ENCODE peak calls at places on chromosomes 2 and 18, in nine cellular contexts. One of them, this sample, is unnamed.

GRCh38 chr18:64019922-64020756 is 50.3 kb downstream of the SERPINB8 start:
- DNase-seq in left ventricle myocardium inferior: no peak
- DNase-seq in CD8-positive, alpha-beta T cell: no peak
- DNase-seq in fibroblast of lung: no peak
- DNase-seq in cardiac muscle cell: no peak
- DNase-seq in Karpas-422: no peak
- DNase-seq in uterus: no peak
- DNase-seq in heart right ventricle: no peak
- DNase-seq in caudate nucleus: no peak
- DNase-seq in this sample: no peak

GRCh38 chr2:8452296-8452695 is 229.6 kb upstream of the ID2 start:
- DNase-seq in uterus: no peak
- DNase-seq in cardiac muscle cell: no peak
- DNase-seq in CD8-positive, alpha-beta T cell: no peak
- DNase-seq in caudate nucleus: no peak
- DNase-seq in left ventricle myocardium inferior: no peak
- DNase-seq in Karpas-422: no peak
- DNase-seq in fibroblast of lung: no peak
- DNase-seq in heart right ventricle: no peak
- DNase-seq in this sample: no peak

GRCh38 chr2:200267350-200267749 is 39.1 kb upstream of the SPATS2L start:
- DNase-seq in caudate nucleus: no peak
- DNase-seq in cardiac muscle cell: no peak
- DNase-seq in CD8-positive, alpha-beta T cell: no peak
- DNase-seq in heart right ventricle: no peak
- DNase-seq in fibroblast of lung: no peak
- DNase-seq in uterus: no peak
- DNase-seq in Karpas-422: no peak
- DNase-seq in left ventricle myocardium inferior: no peak
- DNase-seq in this sample: no peak

GRCh38 chr2:64453710-64454315 is at the start of gene LGALSL:
- DNase-seq in uterus: no peak
- DNase-seq in heart right ventricle: peak; percentile 72
- DNase-seq in cardiac muscle cell: peak; percentile 57
- DNase-seq in left ventricle myocardium inferior: peak; percentile 78
- DNase-seq in caudate nucleus: peak; percentile 73
- DNase-seq in fibroblast of lung: peak; percentile 57
- DNase-seq in CD8-positive, alpha-beta T cell: peak; percentile 1
- DNase-seq in Karpas-422: no peak
- DNase-seq in this sample: peak; percentile 38

GRCh38 chr2:98013407-98014042 is 17.8 kb upstream of the TMEM131 start:
- DNase-seq in left ventricle myocardium inferior: no peak
- DNase-seq in Karpas-422: peak; percentile 55
- DNase-seq in fibroblast of lung: peak; percentile 89
- DNase-seq in heart right ventricle: no peak
- DNase-seq in CD8-positive, alpha-beta T cell: no peak
- DNase-seq in uterus: no peak
- DNase-seq in cardiac muscle cell: peak; percentile 89
- DNase-seq in caudate nucleus: no peak
- DNase-seq in this sample: no peak

GRCh38 chr2:56118474-56118873 is 65.3 kb upstream of the CCDC85A start:
- DNase-seq in caudate nucleus: no peak
- DNase-seq in fibroblast of lung: no peak
- DNase-seq in left ventricle myocardium inferior: no peak
- DNase-seq in uterus: no peak
- DNase-seq in CD8-positive, alpha-beta T cell: no peak
- DNase-seq in Karpas-422: no peak
- DNase-seq in heart right ventricle: no peak
- DNase-seq in cardiac muscle cell: no peak
- DNase-seq in this sample: no peak

GRCh38 chr2:72993147-72993546 is 75.8 kb downstream of the EMX1 start:
- DNase-seq in CD8-positive, alpha-beta T cell: no peak
- DNase-seq in fibroblast of lung: peak; percentile 7
- DNase-seq in cardiac muscle cell: peak; percentile 49
- DNase-seq in Karpas-422: peak; percentile 87
- DNase-seq in caudate nucleus: no peak
- DNase-seq in uterus: peak; percentile 18
- DNase-seq in heart right ventricle: no peak
- DNase-seq in left ventricle myocardium inferior: no peak
- DNase-seq in this sample: peak; percentile 27

GRCh38 chr2:241020629-241021190 is 22.3 kb downstream of the SNED1 start:
- DNase-seq in caudate nucleus: no peak
- DNase-seq in cardiac muscle cell: no peak
- DNase-seq in CD8-positive, alpha-beta T cell: no peak
- DNase-seq in left ventricle myocardium inferior: no peak
- DNase-seq in heart right ventricle: no peak
- DNase-seq in fibroblast of lung: no peak
- DNase-seq in uterus: no peak
- DNase-seq in Karpas-422: no peak
- DNase-seq in this sample: no peak

GRCh38 chr2:223884399-223884798 is 47.0 kb upstream of the AP1S3 start:
- DNase-seq in heart right ventricle: no peak
- DNase-seq in uterus: no peak
- DNase-seq in caudate nucleus: no peak
- DNase-seq in CD8-positive, alpha-beta T cell: no peak
- DNase-seq in Karpas-422: no peak
- DNase-seq in cardiac muscle cell: no peak
- DNase-seq in fibroblast of lung: peak; percentile 56
- DNase-seq in left ventricle myocardium inferior: no peak
- DNase-seq in this sample: no peak

GRCh38 chr2:177588671-177589070 is 196.1 kb downstream of the AGPS start:
- DNase-seq in heart right ventricle: no peak
- DNase-seq in CD8-positive, alpha-beta T cell: no peak
- DNase-seq in uterus: no peak
- DNase-seq in fibroblast of lung: no peak
- DNase-seq in Karpas-422: no peak
- DNase-seq in left ventricle myocardium inferior: no peak
- DNase-seq in cardiac muscle cell: no peak
- DNase-seq in caudate nucleus: no peak
- DNase-seq in this sample: no peak

GRCh38 chr18:11047817-11048216 is 101.6 kb downstream of the PIEZO2 start:
- DNase-seq in uterus: no peak
- DNase-seq in Karpas-422: no peak
- DNase-seq in left ventricle myocardium inferior: no peak
- DNase-seq in cardiac muscle cell: no peak
- DNase-seq in CD8-positive, alpha-beta T cell: no peak
- DNase-seq in fibroblast of lung: no peak
- DNase-seq in heart right ventricle: no peak
- DNase-seq in caudate nucleus: no peak
- DNase-seq in this sample: no peak

GRCh38 chr2:68574202-68574791 is 69.1 kb upstream of the PROKR1 start:
- DNase-seq in heart right ventricle: no peak
- DNase-seq in cardiac muscle cell: no peak
- DNase-seq in fibroblast of lung: no peak
- DNase-seq in uterus: no peak
- DNase-seq in CD8-positive, alpha-beta T cell: no peak
- DNase-seq in caudate nucleus: no peak
- DNase-seq in left ventricle myocardium inferior: no peak
- DNase-seq in Karpas-422: no peak
- DNase-seq in this sample: no peak

GRCh38 chr2:171522057-171522803 is at the start of gene CYBRD1:
- DNase-seq in uterus: peak; percentile 90
- DNase-seq in heart right ventricle: peak; percentile 87
- DNase-seq in fibroblast of lung: peak; percentile 86
- DNase-seq in caudate nucleus: peak; percentile 85
- DNase-seq in Karpas-422: no peak
- DNase-seq in CD8-positive, alpha-beta T cell: no peak
- DNase-seq in cardiac muscle cell: peak; percentile 94
- DNase-seq in left ventricle myocardium inferior: peak; percentile 90
- DNase-seq in this sample: peak; percentile 75

GRCh38 chr2:54728669-54729120 is 5.2 kb downstream of the EML6 start:
- DNase-seq in CD8-positive, alpha-beta T cell: no peak
- DNase-seq in caudate nucleus: no peak
- DNase-seq in Karpas-422: no peak
- DNase-seq in left ventricle myocardium inferior: no peak
- DNase-seq in fibroblast of lung: peak; percentile 90
- DNase-seq in uterus: no peak
- DNase-seq in cardiac muscle cell: peak; percentile 60
- DNase-seq in heart right ventricle: no peak
- DNase-seq in this sample: no peak

DNA sequence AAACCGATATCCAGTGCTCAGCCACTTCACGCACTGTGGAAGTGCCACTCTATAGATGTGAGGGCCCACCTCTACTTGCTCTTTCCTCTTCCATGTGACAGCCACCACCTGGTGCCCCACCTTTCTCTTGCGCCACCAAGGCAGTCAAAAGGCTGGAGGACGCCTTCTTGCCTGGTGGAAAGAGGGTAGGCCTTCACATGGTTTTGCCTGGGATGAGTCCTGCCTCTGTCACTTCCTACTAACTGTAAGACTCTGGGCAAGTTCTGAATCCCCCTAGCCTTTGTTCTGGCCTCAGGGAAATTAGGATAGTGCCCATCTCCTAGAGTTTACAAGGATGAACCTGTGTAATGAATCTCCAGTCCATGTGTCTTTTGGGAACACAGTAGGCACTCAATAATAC is 66.2 kb upstream of the ODC1 start:
- DNase-seq in left ventricle myocardium inferior: no peak
- DNase-seq in caudate nucleus: no peak
- DNase-seq in uterus: no peak
- DNase-seq in fibroblast of lung: no peak
- DNase-seq in heart right ventricle: no peak
- DNase-seq in Karpas-422: no peak
- DNase-seq in CD8-positive, alpha-beta T cell: no peak
- DNase-seq in cardiac muscle cell: no peak
- DNase-seq in this sample: no peak
- H3K27ac ChIP-seq in left ventricle myocardium inferior: no peak overlapping the region
- H3K27ac ChIP-seq in caudate nucleus: no peak overlapping the region
- H3K27ac ChIP-seq in uterus: no peak overlapping the region
- H3K27ac ChIP-seq in fibroblast of lung: no peak overlapping the region
- H3K27ac ChIP-seq in heart right ventricle: no peak overlapping the region
- H3K27ac ChIP-seq in Karpas-422: no peak overlapping the region
- H3K27ac ChIP-seq in CD8-positive, alpha-beta T cell: no peak overlapping the region
- H3K27ac ChIP-seq in cardiac muscle cell: no peak overlapping the region
- H3K27ac ChIP-seq in this sample: no peak overlapping the region

GRCh38 chr2:9547272-9547991 is 8.2 kb downstream of the ADAM17 start:
- DNase-seq in heart right ventricle: no peak
- DNase-seq in cardiac muscle cell: peak; percentile 36
- DNase-seq in caudate nucleus: no peak
- DNase-seq in fibroblast of lung: peak; percentile 64
- DNase-seq in left ventricle myocardium inferior: no peak
- DNase-seq in uterus: no peak
- DNase-seq in Karpas-422: no peak
- DNase-seq in CD8-positive, alpha-beta T cell: no peak
- DNase-seq in this sample: no peak
- H3K27ac ChIP-seq in heart right ventricle: no peak overlapping the region
- H3K27ac ChIP-seq in cardiac muscle cell: no peak overlapping the region
- H3K27ac ChIP-seq in caudate nucleus: no peak overlapping the region
- H3K27ac ChIP-seq in fibroblast of lung: no peak overlapping the region
- H3K27ac ChIP-seq in left ventricle myocardium inferior: no peak overlapping the region
- H3K27ac ChIP-seq in uterus: no peak overlapping the region
- H3K27ac ChIP-seq in Karpas-422: peak overlapping the region; percentile 94
- H3K27ac ChIP-seq in CD8-positive, alpha-beta T cell: no peak overlapping the region
- H3K27ac ChIP-seq in this sample: no peak overlapping the region

GRCh38 chr18:79786304-79786703 is 11.4 kb upstream of the KCNG2 start:
- DNase-seq in fibroblast of lung: no peak
- DNase-seq in Karpas-422: no peak
- DNase-seq in heart right ventricle: no peak
- DNase-seq in caudate nucleus: no peak
- DNase-seq in cardiac muscle cell: no peak
- DNase-seq in CD8-positive, alpha-beta T cell: no peak
- DNase-seq in left ventricle myocardium inferior: no peak
- DNase-seq in uterus: no peak
- DNase-seq in this sample: no peak

GRCh38 chr18:79789091-79789891 is 8.4 kb upstream of the KCNG2 start:
- DNase-seq in CD8-positive, alpha-beta T cell: no peak
- DNase-seq in fibroblast of lung: no peak
- DNase-seq in caudate nucleus: no peak
- DNase-seq in Karpas-422: no peak
- DNase-seq in uterus: no peak
- DNase-seq in cardiac muscle cell: no peak
- DNase-seq in left ventricle myocardium inferior: no peak
- DNase-seq in heart right ventricle: no peak
- DNase-seq in this sample: no peak

GRCh38 chr18:79788096-79789085 is 9.3 kb upstream of the KCNG2 start:
- DNase-seq in uterus: no peak
- DNase-seq in Karpas-422: no peak
- DNase-seq in caudate nucleus: no peak
- DNase-seq in fibroblast of lung: peak; percentile 22
- DNase-seq in CD8-positive, alpha-beta T cell: no peak
- DNase-seq in left ventricle myocardium inferior: no peak
- DNase-seq in cardiac muscle cell: peak; percentile 58
- DNase-seq in heart right ventricle: no peak
- DNase-seq in this sample: no peak

GRCh38 chr18:79786781-79787526 is 10.8 kb upstream of the KCNG2 start:
- DNase-seq in heart right ventricle: no peak
- DNase-seq in CD8-positive, alpha-beta T cell: no peak
- DNase-seq in cardiac muscle cell: peak; percentile 79
- DNase-seq in Karpas-422: no peak
- DNase-seq in fibroblast of lung: no peak
- DNase-seq in caudate nucleus: no peak
- DNase-seq in uterus: no peak
- DNase-seq in left ventricle myocardium inferior: no peak
- DNase-seq in this sample: peak; percentile 32

DNA sequence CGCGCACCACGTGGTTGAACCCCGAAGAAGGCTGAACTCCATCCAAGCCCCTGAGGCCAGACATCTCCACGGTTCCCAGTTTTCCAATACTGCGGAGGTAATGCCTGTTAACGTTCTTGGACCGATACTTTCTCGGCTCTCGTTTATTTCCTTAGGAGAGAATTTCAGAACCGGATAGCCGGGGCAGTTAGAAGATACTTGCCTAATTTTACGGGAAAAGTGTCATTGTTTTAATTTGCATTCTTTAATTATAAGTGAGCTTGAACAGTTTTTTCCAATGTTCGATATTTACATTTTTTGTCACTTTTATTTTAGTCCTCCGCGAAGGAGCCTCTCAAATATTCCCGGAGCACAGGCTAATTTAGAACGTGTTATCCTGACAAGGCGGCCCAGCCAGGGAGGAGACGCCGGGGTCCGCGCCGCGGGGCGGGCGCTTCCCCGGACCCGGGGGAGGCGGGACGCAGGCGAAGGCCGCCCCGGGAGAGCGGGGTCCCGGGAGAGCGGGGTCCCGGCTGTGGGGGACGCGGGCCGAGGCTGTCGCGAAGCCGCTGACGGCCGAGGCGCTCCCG is 10.1 kb upstream of the KCNG2 start:
- DNase-seq in uterus: no peak
- DNase-seq in left ventricle myocardium inferior: no peak
- DNase-seq in CD8-positive, alpha-beta T cell: no peak
- DNase-seq in Karpas-422: no peak
- DNase-seq in heart right ventricle: no peak
- DNase-seq in fibroblast of lung: no peak
- DNase-seq in cardiac muscle cell: no peak
- DNase-seq in caudate nucleus: no peak
- DNase-seq in this sample: no peak
- H3K27ac ChIP-seq in uterus: no peak overlapping the region
- H3K27ac ChIP-seq in left ventricle myocardium inferior: no peak overlapping the region
- H3K27ac ChIP-seq in CD8-positive, alpha-beta T cell: no peak overlapping the region
- H3K27ac ChIP-seq in Karpas-422: no peak overlapping the region
- H3K27ac ChIP-seq in heart right ventricle: no peak overlapping the region
- H3K27ac ChIP-seq in fibroblast of lung: no peak overlapping the region
- H3K27ac ChIP-seq in cardiac muscle cell: no peak overlapping the region
- H3K27ac ChIP-seq in caudate nucleus: no peak overlapping the region
- H3K27ac ChIP-seq in this sample: no peak overlapping the region

DNA sequence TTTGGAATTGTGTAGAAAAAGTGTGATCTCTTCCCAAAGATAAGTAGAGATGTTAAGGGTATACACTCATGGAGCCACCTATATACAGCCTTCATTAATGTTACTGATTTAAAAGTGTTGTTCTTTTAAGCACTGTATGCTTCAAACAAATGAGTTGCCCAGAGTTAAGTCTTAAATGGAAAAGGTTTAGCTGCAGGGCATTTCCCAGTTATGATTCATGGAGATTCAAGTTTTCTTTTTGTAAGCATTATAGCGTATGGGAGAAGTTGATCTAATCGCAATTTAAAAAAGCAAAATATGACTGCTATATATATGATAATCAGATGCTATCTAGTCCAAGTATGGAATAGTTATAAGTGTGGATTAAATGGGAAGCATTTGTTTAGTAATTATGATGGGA is 4.8 kb downstream of the PDK1 start:
- DNase-seq in heart right ventricle: no peak
- DNase-seq in cardiac muscle cell: no peak
- DNase-seq in caudate nucleus: no peak
- DNase-seq in left ventricle myocardium inferior: no peak
- DNase-seq in CD8-positive, alpha-beta T cell: no peak
- DNase-seq in fibroblast of lung: no peak
- DNase-seq in uterus: no peak
- DNase-seq in Karpas-422: no peak
- DNase-seq in this sample: no peak
- H3K27ac ChIP-seq in heart right ventricle: no peak overlapping the region
- H3K27ac ChIP-seq in cardiac muscle cell: peak overlapping the region; percentile 94
- H3K27ac ChIP-seq in caudate nucleus: no peak overlapping the region
- H3K27ac ChIP-seq in left ventricle myocardium inferior: no peak overlapping the region
- H3K27ac ChIP-seq in CD8-positive, alpha-beta T cell: no peak overlapping the region
- H3K27ac ChIP-seq in fibroblast of lung: no peak overlapping the region
- H3K27ac ChIP-seq in uterus: no peak overlapping the region
- H3K27ac ChIP-seq in Karpas-422: no peak overlapping the region
- H3K27ac ChIP-seq in this sample: no peak overlapping the region